ENCODE peak calls at places on chromosomes 7 and 10, in eight cellular contexts. One of them, this sample, is unnamed.

GRCh38 chr10:60955957-60956425 is 12.0 kb upstream of the RHOBTB1 start:
- DNase-seq in heart right ventricle: no peak
- DNase-seq in IMR-90: peak; percentile 82
- DNase-seq in stimulated activated CD8-positive, alpha-beta memory T cell treated with anti-CD3 and anti-CD28 coated beads, Interleukin-7, amount 100 ng/mL, for 24 hours: no peak
- DNase-seq in uterus: no peak
- DNase-seq in fibroblast of lung: peak; percentile 69
- DNase-seq in A549: peak; percentile 10
- DNase-seq in stimulated activated CD4-positive, alpha-beta T cell treated with anti-CD3 and anti-CD28 coated beads, Interleukin-2, amount 100 ng/mL, for 48 hours: no peak
- DNase-seq in this sample: no peak

GRCh38 chr7:43116451-43116850 is 4.0 kb downstream of the HECW1 start:
- DNase-seq in heart right ventricle: no peak
- DNase-seq in IMR-90: no peak
- DNase-seq in stimulated activated CD8-positive, alpha-beta memory T cell treated with anti-CD3 and anti-CD28 coated beads, Interleukin-7, amount 100 ng/mL, for 24 hours: no peak
- DNase-seq in uterus: no peak
- DNase-seq in fibroblast of lung: no peak
- DNase-seq in A549: no peak
- DNase-seq in stimulated activated CD4-positive, alpha-beta T cell treated with anti-CD3 and anti-CD28 coated beads, Interleukin-2, amount 100 ng/mL, for 48 hours: no peak
- DNase-seq in this sample: no peak

GRCh38 chr7:149669121-149669818 is 104.1 kb downstream of the ZNF467 start:
- DNase-seq in heart right ventricle: no peak
- DNase-seq in IMR-90: peak; percentile 19
- DNase-seq in stimulated activated CD8-positive, alpha-beta memory T cell treated with anti-CD3 and anti-CD28 coated beads, Interleukin-7, amount 100 ng/mL, for 24 hours: no peak
- DNase-seq in uterus: no peak
- DNase-seq in fibroblast of lung: peak; percentile 54
- DNase-seq in A549: no peak
- DNase-seq in stimulated activated CD4-positive, alpha-beta T cell treated with anti-CD3 and anti-CD28 coated beads, Interleukin-2, amount 100 ng/mL, for 48 hours: no peak
- DNase-seq in this sample: no peak

GRCh38 chr7:132500727-132501410 is 75.4 kb downstream of the PLXNA4 start:
- DNase-seq in heart right ventricle: peak; percentile 77
- DNase-seq in IMR-90: no peak
- DNase-seq in stimulated activated CD8-positive, alpha-beta memory T cell treated with anti-CD3 and anti-CD28 coated beads, Interleukin-7, amount 100 ng/mL, for 24 hours: no peak
- DNase-seq in uterus: peak; percentile 85
- DNase-seq in fibroblast of lung: peak; percentile 74
- DNase-seq in A549: no peak
- DNase-seq in stimulated activated CD4-positive, alpha-beta T cell treated with anti-CD3 and anti-CD28 coated beads, Interleukin-2, amount 100 ng/mL, for 48 hours: no peak
- DNase-seq in this sample: no peak

GRCh38 chr10:89279449-89279869 is 22.4 kb upstream of the IFIT2 start:
- DNase-seq in heart right ventricle: peak; percentile 27
- DNase-seq in IMR-90: no peak
- DNase-seq in stimulated activated CD8-positive, alpha-beta memory T cell treated with anti-CD3 and anti-CD28 coated beads, Interleukin-7, amount 100 ng/mL, for 24 hours: no peak
- DNase-seq in uterus: no peak
- DNase-seq in fibroblast of lung: peak; percentile 72
- DNase-seq in A549: no peak
- DNase-seq in stimulated activated CD4-positive, alpha-beta T cell treated with anti-CD3 and anti-CD28 coated beads, Interleukin-2, amount 100 ng/mL, for 48 hours: no peak
- DNase-seq in this sample: no peak

GRCh38 chr10:131700032-131700431 is 200.8 kb upstream of the PPP2R2D start:
- DNase-seq in heart right ventricle: no peak
- DNase-seq in IMR-90: no peak
- DNase-seq in stimulated activated CD8-positive, alpha-beta memory T cell treated with anti-CD3 and anti-CD28 coated beads, Interleukin-7, amount 100 ng/mL, for 24 hours: no peak
- DNase-seq in uterus: no peak
- DNase-seq in fibroblast of lung: no peak
- DNase-seq in A549: no peak
- DNase-seq in stimulated activated CD4-positive, alpha-beta T cell treated with anti-CD3 and anti-CD28 coated beads, Interleukin-2, amount 100 ng/mL, for 48 hours: no peak
- DNase-seq in this sample: no peak

GRCh38 chr7:140176271-140176701 is 497 bp downstream of the KDM7A start:
- DNase-seq in heart right ventricle: no peak
- DNase-seq in IMR-90: no peak
- DNase-seq in stimulated activated CD8-positive, alpha-beta memory T cell treated with anti-CD3 and anti-CD28 coated beads, Interleukin-7, amount 100 ng/mL, for 24 hours: no peak
- DNase-seq in uterus: no peak
- DNase-seq in fibroblast of lung: no peak
- DNase-seq in A549: no peak
- DNase-seq in stimulated activated CD4-positive, alpha-beta T cell treated with anti-CD3 and anti-CD28 coated beads, Interleukin-2, amount 100 ng/mL, for 48 hours: no peak
- DNase-seq in this sample: no peak

GRCh38 chr10:101570764-101571572 is 17.1 kb downstream of the POLL start:
- DNase-seq in heart right ventricle: no peak
- DNase-seq in IMR-90: no peak
- DNase-seq in stimulated activated CD8-positive, alpha-beta memory T cell treated with anti-CD3 and anti-CD28 coated beads, Interleukin-7, amount 100 ng/mL, for 24 hours: no peak
- DNase-seq in uterus: no peak
- DNase-seq in fibroblast of lung: no peak
- DNase-seq in A549: no peak
- DNase-seq in stimulated activated CD4-positive, alpha-beta T cell treated with anti-CD3 and anti-CD28 coated beads, Interleukin-2, amount 100 ng/mL, for 48 hours: no peak
- DNase-seq in this sample: no peak

GRCh38 chr10:52668024-52668423 is 104.6 kb downstream of the MBL2 start:
- DNase-seq in heart right ventricle: no peak
- DNase-seq in IMR-90: no peak
- DNase-seq in stimulated activated CD8-positive, alpha-beta memory T cell treated with anti-CD3 and anti-CD28 coated beads, Interleukin-7, amount 100 ng/mL, for 24 hours: no peak
- DNase-seq in uterus: no peak
- DNase-seq in fibroblast of lung: no peak
- DNase-seq in A549: no peak
- DNase-seq in stimulated activated CD4-positive, alpha-beta T cell treated with anti-CD3 and anti-CD28 coated beads, Interleukin-2, amount 100 ng/mL, for 48 hours: no peak
- DNase-seq in this sample: peak; percentile 31

GRCh38 chr10:86244296-86244695 is 122.3 kb downstream of the GRID1 start:
- DNase-seq in heart right ventricle: no peak
- DNase-seq in IMR-90: no peak
- DNase-seq in stimulated activated CD8-positive, alpha-beta memory T cell treated with anti-CD3 and anti-CD28 coated beads, Interleukin-7, amount 100 ng/mL, for 24 hours: no peak
- DNase-seq in uterus: no peak
- DNase-seq in fibroblast of lung: no peak
- DNase-seq in A549: no peak
- DNase-seq in stimulated activated CD4-positive, alpha-beta T cell treated with anti-CD3 and anti-CD28 coated beads, Interleukin-2, amount 100 ng/mL, for 48 hours: no peak
- DNase-seq in this sample: no peak

GRCh38 chr7:159157714-159158113 is 13.0 kb upstream of the VIPR2 start:
- DNase-seq in heart right ventricle: no peak
- DNase-seq in IMR-90: no peak
- DNase-seq in stimulated activated CD8-positive, alpha-beta memory T cell treated with anti-CD3 and anti-CD28 coated beads, Interleukin-7, amount 100 ng/mL, for 24 hours: no peak
- DNase-seq in uterus: no peak
- DNase-seq in fibroblast of lung: no peak
- DNase-seq in A549: no peak
- DNase-seq in stimulated activated CD4-positive, alpha-beta T cell treated with anti-CD3 and anti-CD28 coated beads, Interleukin-2, amount 100 ng/mL, for 48 hours: no peak
- DNase-seq in this sample: no peak

GRCh38 chr7:131844380-131844779 is 288.0 kb upstream of the PODXL start:
- DNase-seq in heart right ventricle: no peak
- DNase-seq in IMR-90: no peak
- DNase-seq in stimulated activated CD8-positive, alpha-beta memory T cell treated with anti-CD3 and anti-CD28 coated beads, Interleukin-7, amount 100 ng/mL, for 24 hours: no peak
- DNase-seq in uterus: no peak
- DNase-seq in fibroblast of lung: no peak
- DNase-seq in A549: no peak
- DNase-seq in stimulated activated CD4-positive, alpha-beta T cell treated with anti-CD3 and anti-CD28 coated beads, Interleukin-2, amount 100 ng/mL, for 48 hours: no peak
- DNase-seq in this sample: no peak

GRCh38 chr10:99993994-99994689 is 15.6 kb downstream of the DNMBP start:
- DNase-seq in heart right ventricle: peak; percentile 60
- DNase-seq in IMR-90: peak; percentile 95
- DNase-seq in stimulated activated CD8-positive, alpha-beta memory T cell treated with anti-CD3 and anti-CD28 coated beads, Interleukin-7, amount 100 ng/mL, for 24 hours: no peak
- DNase-seq in uterus: peak; percentile 42
- DNase-seq in fibroblast of lung: peak; percentile 97
- DNase-seq in A549: no peak
- DNase-seq in stimulated activated CD4-positive, alpha-beta T cell treated with anti-CD3 and anti-CD28 coated beads, Interleukin-2, amount 100 ng/mL, for 48 hours: no peak
- DNase-seq in this sample: peak; percentile 68

GRCh38 chr7:115271332-115272235 is 349.7 kb downstream of the MDFIC start:
- DNase-seq in heart right ventricle: no peak
- DNase-seq in IMR-90: peak; percentile 89
- DNase-seq in stimulated activated CD8-positive, alpha-beta memory T cell treated with anti-CD3 and anti-CD28 coated beads, Interleukin-7, amount 100 ng/mL, for 24 hours: no peak
- DNase-seq in uterus: no peak
- DNase-seq in fibroblast of lung: peak; percentile 37
- DNase-seq in A549: no peak
- DNase-seq in stimulated activated CD4-positive, alpha-beta T cell treated with anti-CD3 and anti-CD28 coated beads, Interleukin-2, amount 100 ng/mL, for 48 hours: no peak
- DNase-seq in this sample: no peak

GRCh38 chr10:116787893-116788665 is 45.7 kb upstream of the HSPA12A start:
- DNase-seq in heart right ventricle: peak; percentile 81
- DNase-seq in IMR-90: peak; percentile 69
- DNase-seq in stimulated activated CD8-positive, alpha-beta memory T cell treated with anti-CD3 and anti-CD28 coated beads, Interleukin-7, amount 100 ng/mL, for 24 hours: peak; percentile 68
- DNase-seq in uterus: peak; percentile 84
- DNase-seq in fibroblast of lung: peak; percentile 70
- DNase-seq in A549: peak; percentile 49
- DNase-seq in stimulated activated CD4-positive, alpha-beta T cell treated with anti-CD3 and anti-CD28 coated beads, Interleukin-2, amount 100 ng/mL, for 48 hours: peak; percentile 73
- DNase-seq in this sample: peak; percentile 81

GRCh38 chr7:87156709-87157108 is 4.5 kb downstream of the DMTF1 start:
- DNase-seq in heart right ventricle: no peak
- DNase-seq in IMR-90: peak; percentile 60
- DNase-seq in stimulated activated CD8-positive, alpha-beta memory T cell treated with anti-CD3 and anti-CD28 coated beads, Interleukin-7, amount 100 ng/mL, for 24 hours: no peak
- DNase-seq in uterus: no peak
- DNase-seq in fibroblast of lung: peak; percentile 13
- DNase-seq in A549: no peak
- DNase-seq in stimulated activated CD4-positive, alpha-beta T cell treated with anti-CD3 and anti-CD28 coated beads, Interleukin-2, amount 100 ng/mL, for 48 hours: no peak
- DNase-seq in this sample: no peak

GRCh38 chr7:12210179-12211053 is 678 bp upstream of the TMEM106B start:
- DNase-seq in heart right ventricle: peak; percentile 6
- DNase-seq in IMR-90: peak; percentile 8
- DNase-seq in stimulated activated CD8-positive, alpha-beta memory T cell treated with anti-CD3 and anti-CD28 coated beads, Interleukin-7, amount 100 ng/mL, for 24 hours: no peak
- DNase-seq in uterus: peak; percentile 39
- DNase-seq in fibroblast of lung: no peak
- DNase-seq in A549: peak; percentile 31
- DNase-seq in stimulated activated CD4-positive, alpha-beta T cell treated with anti-CD3 and anti-CD28 coated beads, Interleukin-2, amount 100 ng/mL, for 48 hours: no peak
- DNase-seq in this sample: no peak

GRCh38 chr10:43202657-43203490 is 64.0 kb downstream of the RASGEF1A start:
- DNase-seq in heart right ventricle: peak; percentile 14
- DNase-seq in IMR-90: no peak
- DNase-seq in stimulated activated CD8-positive, alpha-beta memory T cell treated with anti-CD3 and anti-CD28 coated beads, Interleukin-7, amount 100 ng/mL, for 24 hours: no peak
- DNase-seq in uterus: peak; percentile 21
- DNase-seq in fibroblast of lung: no peak
- DNase-seq in A549: no peak
- DNase-seq in stimulated activated CD4-positive, alpha-beta T cell treated with anti-CD3 and anti-CD28 coated beads, Interleukin-2, amount 100 ng/mL, for 48 hours: peak; percentile 39
- DNase-seq in this sample: no peak

GRCh38 chr7:101677421-101678137 is 48.5 kb upstream of the MYL10 start:
- DNase-seq in heart right ventricle: no peak
- DNase-seq in IMR-90: peak; percentile 37
- DNase-seq in stimulated activated CD8-positive, alpha-beta memory T cell treated with anti-CD3 and anti-CD28 coated beads, Interleukin-7, amount 100 ng/mL, for 24 hours: no peak
- DNase-seq in uterus: no peak
- DNase-seq in fibroblast of lung: no peak
- DNase-seq in A549: no peak
- DNase-seq in stimulated activated CD4-positive, alpha-beta T cell treated with anti-CD3 and anti-CD28 coated beads, Interleukin-2, amount 100 ng/mL, for 48 hours: no peak
- DNase-seq in this sample: no peak

GRCh38 chr7:30973292-30973691 is 9.5 kb downstream of the GHRHR start:
- DNase-seq in heart right ventricle: no peak
- DNase-seq in IMR-90: no peak
- DNase-seq in stimulated activated CD8-positive, alpha-beta memory T cell treated with anti-CD3 and anti-CD28 coated beads, Interleukin-7, amount 100 ng/mL, for 24 hours: no peak
- DNase-seq in uterus: no peak
- DNase-seq in fibroblast of lung: no peak
- DNase-seq in A549: no peak
- DNase-seq in stimulated activated CD4-positive, alpha-beta T cell treated with anti-CD3 and anti-CD28 coated beads, Interleukin-2, amount 100 ng/mL, for 48 hours: no peak
- DNase-seq in this sample: no peak

GRCh38 chr10:114772496-114773196 is 48.9 kb upstream of the FHIP2A start:
- DNase-seq in heart right ventricle: no peak
- DNase-seq in IMR-90: no peak
- DNase-seq in stimulated activated CD8-positive, alpha-beta memory T cell treated with anti-CD3 and anti-CD28 coated beads, Interleukin-7, amount 100 ng/mL, for 24 hours: no peak
- DNase-seq in uterus: no peak
- DNase-seq in fibroblast of lung: no peak
- DNase-seq in A549: no peak
- DNase-seq in stimulated activated CD4-positive, alpha-beta T cell treated with anti-CD3 and anti-CD28 coated beads, Interleukin-2, amount 100 ng/mL, for 48 hours: no peak
- DNase-seq in this sample: no peak

GRCh38 chr10:34538291-34538829 is 276.7 kb downstream of the PARD3 start:
- DNase-seq in heart right ventricle: no peak
- DNase-seq in IMR-90: no peak
- DNase-seq in stimulated activated CD8-positive, alpha-beta memory T cell treated with anti-CD3 and anti-CD28 coated beads, Interleukin-7, amount 100 ng/mL, for 24 hours: no peak
- DNase-seq in uterus: no peak
- DNase-seq in fibroblast of lung: no peak
- DNase-seq in A549: peak; percentile 19
- DNase-seq in stimulated activated CD4-positive, alpha-beta T cell treated with anti-CD3 and anti-CD28 coated beads, Interleukin-2, amount 100 ng/mL, for 48 hours: no peak
- DNase-seq in this sample: no peak

GRCh38 chr10:26555719-26556368 is 117.7 kb downstream of the APBB1IP start:
- DNase-seq in heart right ventricle: peak; percentile 54
- DNase-seq in IMR-90: no peak
- DNase-seq in stimulated activated CD8-positive, alpha-beta memory T cell treated with anti-CD3 and anti-CD28 coated beads, Interleukin-7, amount 100 ng/mL, for 24 hours: no peak
- DNase-seq in uterus: peak; percentile 43
- DNase-seq in fibroblast of lung: peak; percentile 51
- DNase-seq in A549: peak; percentile 24
- DNase-seq in stimulated activated CD4-positive, alpha-beta T cell treated with anti-CD3 and anti-CD28 coated beads, Interleukin-2, amount 100 ng/mL, for 48 hours: no peak
- DNase-seq in this sample: peak; percentile 70

GRCh38 chr7:2641406-2642393 is 9.9 kb downstream of the TTYH3 start:
- DNase-seq in heart right ventricle: peak; percentile 94
- DNase-seq in IMR-90: peak; percentile 97
- DNase-seq in stimulated activated CD8-positive, alpha-beta memory T cell treated with anti-CD3 and anti-CD28 coated beads, Interleukin-7, amount 100 ng/mL, for 24 hours: no peak
- DNase-seq in uterus: peak; percentile 87
- DNase-seq in fibroblast of lung: peak; percentile 94
- DNase-seq in A549: no peak
- DNase-seq in stimulated activated CD4-positive, alpha-beta T cell treated with anti-CD3 and anti-CD28 coated beads, Interleukin-2, amount 100 ng/mL, for 48 hours: no peak
- DNase-seq in this sample: no peak